ENCODE peak calls at places on chromosomes 7 and 10, in ten cellular contexts. V is brain microvascular endothelial cell; Q is right lobe of liver; H is heart right ventricle; F is skeletal muscle cell; M is IMR-90; E is HFF-Myc; J is CD8-positive, alpha-beta T cell; T is AG04449; D is aorta. A is an unnamed sample.

GRCh38 chr10:91410638-91411367 is 659 bp downstream of the HECTD2 start:
- DNase-seq in Q (no peak), H (no peak), J (no peak), M (peak), F (no peak), T (no peak), D (no peak), E (no peak), V (peak), A (peak)

GRCh38 chr7:110766874-110767273 is 324.1 kb upstream of the LRRN3 start:
- DNase-seq in T (no peak), M (no peak), F (no peak), Q (no peak), H (no peak), D (no peak), E (no peak), J (no peak), V (no peak), A (peak)

GRCh38 chr7:151884276-151885201 is 7.6 kb upstream of the PRKAG2 start:
- DNase-seq in J (no peak), E (no peak), M (no peak), Q (no peak), F (no peak), D (peak), H (no peak), V (no peak), T (no peak), A (no peak)

GRCh38 chr7:144484445-144484844 is 81.0 kb upstream of the NOBOX start:
- DNase-seq in M (no peak), D (no peak), Q (no peak), H (no peak), T (no peak), F (no peak), V (no peak), J (no peak), E (no peak), A (no peak)

GRCh38 chr7:66050990-66051424 is 24.6 kb upstream of the ASL start:
- DNase-seq in M (peak), Q (peak), D (no peak), J (no peak), V (peak), T (peak), E (peak), H (no peak), F (peak), A (peak)

GRCh38 chr7:8290645-8291308 is 28.8 kb upstream of the ICA1 start:
- DNase-seq in T (no peak), F (no peak), M (no peak), J (no peak), E (no peak), H (no peak), Q (no peak), V (no peak), D (no peak), A (peak)

GRCh38 chr7:50315739-50316671 is 11.5 kb downstream of the IKZF1 start:
- DNase-seq in T (no peak), V (no peak), Q (no peak), M (no peak), H (no peak), E (no peak), J (no peak), D (no peak), F (no peak), A (no peak)

GRCh38 chr7:22013711-22014110 is 68.0 kb upstream of the CDCA7L start:
- DNase-seq in D (no peak), M (no peak), F (no peak), J (no peak), V (no peak), E (no peak), Q (no peak), H (no peak), T (no peak), A (no peak)

GRCh38 chr10:13743101-13743693 is 156.4 kb downstream of the PRPF18 start:
- DNase-seq in F (peak), Q (no peak), J (no peak), M (peak), E (no peak), H (no peak), V (peak), T (no peak), D (no peak), A (no peak)

GRCh38 chr7:100208911-100209408 is 10.8 kb upstream of the PVRIG start:
- DNase-seq in E (no peak), F (no peak), T (no peak), M (no peak), V (no peak), J (no peak), H (no peak), Q (no peak), D (no peak), A (no peak)

GRCh38 chr7:110922906-110923305 is 168.0 kb upstream of the LRRN3 start:
- DNase-seq in H (no peak), J (no peak), M (peak), F (peak), D (no peak), V (peak), T (peak), E (peak), Q (no peak), A (peak)

GRCh38 chr7:74371381-74372059 is 82.2 kb upstream of the GTF2IRD1 start:
- DNase-seq in D (no peak), V (no peak), M (no peak), F (no peak), H (no peak), E (no peak), Q (no peak), J (no peak), T (no peak), A (no peak)

GRCh38 chr7:22726345-22726848 is 603 bp upstream of the IL6 start:
- DNase-seq in M (peak), H (peak), J (peak), F (no peak), V (peak), T (no peak), E (peak), Q (peak), D (no peak), A (peak)

GRCh38 chr7:140570120-140570519 is 70.5 kb downstream of the DENND2A start:
- DNase-seq in F (no peak), D (no peak), J (no peak), E (no peak), Q (no peak), T (no peak), V (peak), M (no peak), H (no peak), A (no peak)

GRCh38 chr10:3391657-3392056 is 219.1 kb upstream of the PITRM1 start:
- DNase-seq in J (no peak), E (no peak), T (no peak), V (no peak), M (peak), D (no peak), F (no peak), H (no peak), Q (no peak), A (no peak)

GRCh38 chr7:96508371-96508770 is 186.5 kb upstream of the SLC25A13 start:
- DNase-seq in H (no peak), Q (peak), F (no peak), V (no peak), M (no peak), J (no peak), D (no peak), T (no peak), E (no peak), A (peak)

GRCh38 chr7:155487509-155488482 is 29.9 kb downstream of the EN2 start:
- DNase-seq in E (no peak), J (no peak), H (no peak), M (no peak), D (no peak), F (no peak), V (no peak), Q (no peak), T (no peak), A (no peak)
- H3K4me3 ChIP-seq in E (no peak), J (no peak), H (no peak), M (no peak), D (no peak), F (no peak), V (no peak), Q (no peak), T (no peak), A (no peak)

GRCh38 chr7:9711259-9711658 is 1262.4 kb upstream of the PHF14 start:
- DNase-seq in M (no peak), H (no peak), V (no peak), Q (no peak), E (no peak), T (no peak), F (no peak), D (no peak), J (no peak), A (peak)
- H3K4me3 ChIP-seq in M (no peak), H (no peak), V (no peak), Q (no peak), E (no peak), T (no peak), F (no peak), D (no peak), J (no peak), A (peak)

GRCh38 chr7:2757904-2758672 is 70.1 kb downstream of the AMZ1 start:
- DNase-seq in E (peak), M (peak), V (peak), T (peak), F (peak), Q (no peak), J (no peak), H (no peak), D (peak), A (peak)
- H3K4me3 ChIP-seq in E (peak), M (peak), V (peak), T (peak), F (peak), Q (no peak), J (no peak), H (no peak), D (no peak), A (peak)

GRCh38 chr7:78018541-78019456 is 220.2 kb downstream of the PHTF2 start:
- DNase-seq in Q (no peak), F (no peak), M (peak), J (no peak), V (peak), H (peak), E (no peak), T (no peak), D (no peak), A (peak)
- H3K4me3 ChIP-seq in Q (peak), F (peak), M (peak), J (no peak), V (peak), H (peak), E (peak), T (peak), D (peak), A (peak)

GRCh38 chr7:64883113-64883905 is 19.8 kb upstream of the ZNF273 start:
- DNase-seq in M (no peak), H (no peak), T (no peak), D (no peak), F (no peak), Q (no peak), V (no peak), J (peak), E (no peak), A (no peak)
- H3K4me3 ChIP-seq in M (no peak), H (peak), T (no peak), D (peak), F (no peak), Q (peak), V (peak), J (peak), E (peak), A (no peak)

GRCh38 chr7:103445228-103446020 is 583 bp downstream of the SLC26A5 start:
- DNase-seq in T (no peak), Q (no peak), V (no peak), E (no peak), H (no peak), M (no peak), F (no peak), D (no peak), J (no peak), A (no peak)
- H3K4me3 ChIP-seq in T (peak), Q (peak), V (peak), E (no peak), H (peak), M (peak), F (peak), D (peak), J (peak), A (peak)

GRCh38 chr10:51214207-51214896 is 140.1 kb downstream of the PRKG1 start:
- DNase-seq in F (no peak), H (no peak), D (no peak), J (no peak), T (no peak), M (peak), V (no peak), E (no peak), Q (no peak), A (no peak)
- H3K4me3 ChIP-seq in F (no peak), H (no peak), D (no peak), J (no peak), T (no peak), M (no peak), V (no peak), E (no peak), Q (no peak), A (no peak)

DNA sequence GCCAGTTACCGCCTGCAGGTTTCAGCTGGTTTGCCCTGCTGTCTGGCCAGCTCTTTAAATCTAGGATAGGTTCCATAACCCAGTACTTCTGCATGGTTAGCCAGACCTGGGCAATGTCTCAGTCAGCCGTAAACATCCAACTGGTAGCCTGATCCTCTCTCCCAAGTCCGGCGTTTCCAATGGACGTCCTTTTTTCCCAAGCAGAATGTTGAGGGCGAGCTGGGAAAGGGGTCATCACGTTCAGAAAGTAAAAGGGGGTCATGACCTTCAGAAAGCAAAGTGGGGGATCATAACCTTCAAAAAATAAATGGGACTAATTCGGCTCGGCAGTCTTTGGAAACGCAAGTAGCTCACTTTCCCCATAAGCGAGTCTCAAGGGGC is 430 bp downstream of the PON3 start:
- DNase-seq in M (no peak), V (no peak), E (no peak), F (no peak), Q (no peak), T (no peak), D (no peak), J (no peak), H (no peak), A (no peak)
- H3K4me3 ChIP-seq in M (no peak), V (no peak), E (no peak), F (no peak), Q (peak), T (no peak), D (no peak), J (peak), H (peak), A (no peak)

A was measured in PC-3.